ENCODE peak calls at places on chromosomes 4 and X, in seven cellular contexts. One of them, this sample, is unnamed.
A peak's percentile ranks its signal among the peaks of the same experiment; 100 is the strongest.

GRCh38 chr4:77217526-77217925 is 60.5 kb downstream of the CCNG2 start:
- DNase-seq in right lobe of liver: no peak
- DNase-seq in A549: no peak
- DNase-seq in heart left ventricle: no peak
- DNase-seq in lower leg skin: no peak
- DNase-seq in HepG2: no peak
- DNase-seq in ovary: no peak
- DNase-seq in this sample: no peak

GRCh38 chr4:123127218-123127617 is 204.8 kb upstream of the NUDT6 start:
- DNase-seq in right lobe of liver: no peak
- DNase-seq in A549: no peak
- DNase-seq in lower leg skin: no peak
- DNase-seq in HepG2: no peak
- DNase-seq in heart left ventricle: no peak
- DNase-seq in ovary: no peak
- DNase-seq in this sample: no peak

GRCh38 chr4:111208970-111209369 is 586.1 kb upstream of the PITX2 start:
- DNase-seq in right lobe of liver: no peak
- DNase-seq in ovary: no peak
- DNase-seq in HepG2: no peak
- DNase-seq in heart left ventricle: no peak
- DNase-seq in A549: no peak
- DNase-seq in lower leg skin: no peak
- DNase-seq in this sample: no peak

GRCh38 chrX:10756365-10756915 is 136.1 kb upstream of the MID1 start:
- DNase-seq in heart left ventricle: no peak
- DNase-seq in A549: peak; percentile 56
- DNase-seq in lower leg skin: no peak
- DNase-seq in HepG2: no peak
- DNase-seq in ovary: peak; percentile 19
- DNase-seq in right lobe of liver: no peak
- DNase-seq in this sample: no peak

GRCh38 chr4:3410401-3411135 is 31.2 kb upstream of the HGFAC start:
- DNase-seq in lower leg skin: no peak
- DNase-seq in HepG2: no peak
- DNase-seq in heart left ventricle: no peak
- DNase-seq in ovary: peak; percentile 12
- DNase-seq in right lobe of liver: peak; percentile 59
- DNase-seq in A549: no peak
- DNase-seq in this sample: no peak

GRCh38 chrX:42720209-42720608 is 57.8 kb downstream of the PPP1R2C start:
- DNase-seq in lower leg skin: no peak
- DNase-seq in HepG2: no peak
- DNase-seq in heart left ventricle: no peak
- DNase-seq in right lobe of liver: no peak
- DNase-seq in A549: no peak
- DNase-seq in ovary: no peak
- DNase-seq in this sample: no peak

GRCh38 chrX:926070-926469 is 286.4 kb downstream of the CRLF2 start:
- DNase-seq in ovary: no peak
- DNase-seq in lower leg skin: no peak
- DNase-seq in heart left ventricle: no peak
- DNase-seq in A549: no peak
- DNase-seq in HepG2: no peak
- DNase-seq in right lobe of liver: no peak
- DNase-seq in this sample: no peak

GRCh38 chr4:123986268-123986798 is 589.7 kb downstream of the SPRY1 start:
- DNase-seq in A549: no peak
- DNase-seq in heart left ventricle: peak; percentile 67
- DNase-seq in ovary: peak; percentile 78
- DNase-seq in HepG2: no peak
- DNase-seq in right lobe of liver: no peak
- DNase-seq in lower leg skin: peak; percentile 71
- DNase-seq in this sample: no peak

GRCh38 chrX:123728554-123728953 is 4.3 kb downstream of the THOC2 start:
- DNase-seq in right lobe of liver: no peak
- DNase-seq in ovary: no peak
- DNase-seq in HepG2: no peak
- DNase-seq in lower leg skin: no peak
- DNase-seq in heart left ventricle: no peak
- DNase-seq in A549: no peak
- DNase-seq in this sample: no peak

GRCh38 chrX:123731987-123732678 is 719 bp downstream of the THOC2 start:
- DNase-seq in right lobe of liver: peak; percentile 43
- DNase-seq in A549: peak; percentile 27
- DNase-seq in HepG2: no peak
- DNase-seq in ovary: no peak
- DNase-seq in heart left ventricle: peak; percentile 18
- DNase-seq in lower leg skin: no peak
- DNase-seq in this sample: no peak

GRCh38 chrX:123731258-123731986 is 1.4 kb downstream of the THOC2 start:
- DNase-seq in HepG2: no peak
- DNase-seq in ovary: no peak
- DNase-seq in A549: peak; percentile 21
- DNase-seq in right lobe of liver: no peak
- DNase-seq in lower leg skin: no peak
- DNase-seq in heart left ventricle: no peak
- DNase-seq in this sample: no peak

GRCh38 chrX:123736333-123736921 is 3.6 kb upstream of the THOC2 start:
- DNase-seq in HepG2: no peak
- DNase-seq in ovary: no peak
- DNase-seq in right lobe of liver: no peak
- DNase-seq in heart left ventricle: no peak
- DNase-seq in lower leg skin: no peak
- DNase-seq in A549: no peak
- DNase-seq in this sample: no peak

DNA sequence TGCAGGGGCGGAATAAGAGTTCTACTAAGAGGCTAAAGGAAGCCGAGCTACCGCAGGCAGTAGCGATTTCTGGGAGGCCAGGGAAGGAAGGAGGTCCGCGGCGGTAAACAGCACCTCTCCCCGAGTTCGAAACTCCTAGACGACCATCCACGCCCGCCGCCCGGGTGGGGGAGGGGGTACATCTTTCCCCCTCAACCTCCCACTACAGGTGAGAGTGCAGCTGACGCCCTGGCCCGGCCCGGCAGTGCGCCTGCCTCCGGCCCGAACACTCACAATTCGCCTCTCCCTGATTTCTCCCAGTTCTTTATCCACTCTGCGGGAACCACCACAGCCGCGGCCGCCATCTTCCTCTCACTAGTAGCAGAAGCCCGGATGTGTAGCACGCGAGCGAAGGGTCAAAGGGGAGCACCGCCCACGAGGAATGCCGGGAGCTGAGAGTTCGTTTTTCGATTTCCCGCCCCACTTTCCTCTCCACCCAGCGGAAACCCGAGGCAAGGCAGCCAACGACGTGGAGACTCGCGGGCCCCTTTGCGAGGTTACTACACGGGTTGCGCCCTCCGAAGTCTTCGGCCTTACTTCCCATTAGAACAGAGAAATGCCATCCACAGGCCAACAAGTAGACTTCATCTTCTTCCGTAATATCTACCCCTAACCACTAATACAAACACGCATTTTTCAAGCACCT is at the start of gene THOC2:
- DNase-seq in lower leg skin: peak; percentile 83
- DNase-seq in A549: peak; percentile 77
- DNase-seq in right lobe of liver: peak; percentile 81
- DNase-seq in heart left ventricle: peak; percentile 87
- DNase-seq in HepG2: peak; percentile 73
- DNase-seq in ovary: peak; percentile 87
- DNase-seq in this sample: no peak
- TF ChIP-seq POLR2A in lower leg skin: no peak
- TF ChIP-seq POLR2A in A549: peak; percentile 44
- TF ChIP-seq POLR2A in right lobe of liver: peak; percentile 32
- TF ChIP-seq POLR2A in heart left ventricle: no peak
- TF ChIP-seq POLR2A in HepG2: peak; percentile 53
- TF ChIP-seq POLR2A in ovary: peak; percentile 42
- TF ChIP-seq POLR2A in this sample: no peak

DNA sequence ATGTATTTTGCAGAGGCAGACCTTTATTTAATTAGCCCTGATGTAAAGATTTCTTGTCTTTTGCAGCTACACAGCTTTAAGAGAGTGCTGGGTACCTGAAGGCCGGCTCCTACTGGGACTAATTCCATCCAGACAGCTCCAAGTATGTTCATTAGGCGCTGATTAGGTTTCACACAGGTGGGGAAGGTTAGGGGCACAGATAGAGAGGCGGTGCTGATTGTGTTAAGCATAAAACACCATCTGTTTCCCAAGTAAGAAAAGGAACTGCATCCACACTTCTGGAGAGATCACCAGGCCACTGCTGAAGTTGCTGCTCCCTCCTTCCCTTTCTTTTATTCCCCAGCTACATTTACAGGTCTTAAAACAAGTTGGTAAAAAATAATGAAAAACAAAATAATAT is 349.5 kb downstream of the ZIC3 start:
- DNase-seq in A549: no peak
- DNase-seq in lower leg skin: no peak
- DNase-seq in heart left ventricle: no peak
- DNase-seq in HepG2: no peak
- DNase-seq in right lobe of liver: no peak
- DNase-seq in ovary: no peak
- DNase-seq in this sample: no peak
- TF ChIP-seq CTCF in A549: no peak
- TF ChIP-seq CTCF in lower leg skin: no peak
- TF ChIP-seq CTCF in heart left ventricle: no peak
- TF ChIP-seq CTCF in HepG2: no peak
- TF ChIP-seq CTCF in right lobe of liver: no peak
- TF ChIP-seq CTCF in ovary: no peak
- TF ChIP-seq CTCF in this sample: no peak

GRCh38 chr4:185888676-185889075 is 76.7 kb upstream of the SORBS2 start:
- DNase-seq in lower leg skin: no peak
- DNase-seq in heart left ventricle: no peak
- DNase-seq in right lobe of liver: no peak
- DNase-seq in ovary: no peak
- DNase-seq in HepG2: no peak
- DNase-seq in A549: no peak
- DNase-seq in this sample: no peak
- TF ChIP-seq POLR2A in lower leg skin: no peak
- TF ChIP-seq POLR2A in heart left ventricle: no peak
- TF ChIP-seq POLR2A in right lobe of liver: no peak
- TF ChIP-seq POLR2A in ovary: no peak
- TF ChIP-seq POLR2A in HepG2: no peak
- TF ChIP-seq POLR2A in A549: no peak
- TF ChIP-seq POLR2A in this sample: no peak

GRCh38 chr4:152957437-152958185 is 21.5 kb downstream of the FHDC1 start:
- DNase-seq in A549: no peak
- DNase-seq in heart left ventricle: peak; percentile 40
- DNase-seq in right lobe of liver: peak; percentile 78
- DNase-seq in lower leg skin: no peak
- DNase-seq in HepG2: no peak
- DNase-seq in ovary: no peak
- DNase-seq in this sample: peak; percentile 84
- TF ChIP-seq CTCF in A549: no peak
- TF ChIP-seq CTCF in heart left ventricle: no peak
- TF ChIP-seq CTCF in right lobe of liver: no peak
- TF ChIP-seq CTCF in lower leg skin: no peak
- TF ChIP-seq CTCF in HepG2: no peak
- TF ChIP-seq CTCF in ovary: no peak
- TF ChIP-seq CTCF in this sample: no peak

DNA sequence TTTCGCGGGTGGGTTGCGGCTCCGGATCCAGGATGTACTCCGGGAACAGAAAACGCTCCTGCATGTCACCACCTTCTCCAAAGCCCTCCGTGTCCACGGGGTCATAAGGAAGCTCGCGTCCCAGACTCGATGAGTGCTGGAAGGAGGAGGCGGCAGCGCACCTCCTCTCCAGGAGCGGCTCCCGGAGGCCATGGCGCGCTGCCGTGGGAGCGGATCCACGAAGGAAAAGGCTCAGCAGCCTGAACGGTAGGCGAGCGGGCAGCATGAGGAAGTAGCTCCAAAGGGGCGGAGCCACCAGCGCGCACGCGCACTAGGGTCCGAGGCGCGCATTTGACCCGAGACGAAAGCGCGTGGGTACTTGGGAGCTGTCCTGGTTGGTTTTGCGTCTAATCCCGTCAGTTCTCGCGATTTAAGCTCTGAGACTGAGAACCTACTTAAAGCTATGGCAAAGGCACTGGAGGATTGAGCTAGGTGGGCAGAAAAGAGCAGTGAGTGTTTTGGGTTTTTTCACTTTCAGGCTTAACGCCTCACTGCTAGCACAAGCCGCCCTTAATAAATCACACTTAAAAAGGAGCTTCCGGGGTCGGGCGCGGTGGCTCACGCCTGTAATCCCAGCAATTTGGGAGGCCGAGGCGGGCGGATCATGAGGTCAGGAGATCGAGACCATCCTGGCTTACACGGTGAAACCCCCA is at the start of gene NOA1:
- DNase-seq in A549: peak; percentile 81
- DNase-seq in heart left ventricle: peak; percentile 98
- DNase-seq in lower leg skin: peak; percentile 99
- DNase-seq in right lobe of liver: peak; percentile 98
- DNase-seq in ovary: peak; percentile 98
- DNase-seq in HepG2: peak; percentile 98
- DNase-seq in this sample: peak; percentile 98
- TF ChIP-seq POLR2A in A549: peak; percentile 82
- TF ChIP-seq POLR2A in heart left ventricle: no peak
- TF ChIP-seq POLR2A in lower leg skin: no peak
- TF ChIP-seq POLR2A in right lobe of liver: peak; percentile 75
- TF ChIP-seq POLR2A in ovary: peak; percentile 43
- TF ChIP-seq POLR2A in HepG2: peak; percentile 90
- TF ChIP-seq POLR2A in this sample: no peak

GRCh38 chr4:46931981-46932380 is 22.9 kb upstream of the COX7B2 start:
- DNase-seq in ovary: no peak
- DNase-seq in heart left ventricle: no peak
- DNase-seq in A549: no peak
- DNase-seq in right lobe of liver: no peak
- DNase-seq in HepG2: peak; percentile 3
- DNase-seq in lower leg skin: no peak
- DNase-seq in this sample: no peak
- TF ChIP-seq CTCF in ovary: no peak
- TF ChIP-seq CTCF in heart left ventricle: peak; percentile 34
- TF ChIP-seq CTCF in A549: no peak
- TF ChIP-seq CTCF in right lobe of liver: peak; percentile 58
- TF ChIP-seq CTCF in HepG2: peak; percentile 58
- TF ChIP-seq CTCF in lower leg skin: no peak
- TF ChIP-seq CTCF in this sample: no peak

DNA sequence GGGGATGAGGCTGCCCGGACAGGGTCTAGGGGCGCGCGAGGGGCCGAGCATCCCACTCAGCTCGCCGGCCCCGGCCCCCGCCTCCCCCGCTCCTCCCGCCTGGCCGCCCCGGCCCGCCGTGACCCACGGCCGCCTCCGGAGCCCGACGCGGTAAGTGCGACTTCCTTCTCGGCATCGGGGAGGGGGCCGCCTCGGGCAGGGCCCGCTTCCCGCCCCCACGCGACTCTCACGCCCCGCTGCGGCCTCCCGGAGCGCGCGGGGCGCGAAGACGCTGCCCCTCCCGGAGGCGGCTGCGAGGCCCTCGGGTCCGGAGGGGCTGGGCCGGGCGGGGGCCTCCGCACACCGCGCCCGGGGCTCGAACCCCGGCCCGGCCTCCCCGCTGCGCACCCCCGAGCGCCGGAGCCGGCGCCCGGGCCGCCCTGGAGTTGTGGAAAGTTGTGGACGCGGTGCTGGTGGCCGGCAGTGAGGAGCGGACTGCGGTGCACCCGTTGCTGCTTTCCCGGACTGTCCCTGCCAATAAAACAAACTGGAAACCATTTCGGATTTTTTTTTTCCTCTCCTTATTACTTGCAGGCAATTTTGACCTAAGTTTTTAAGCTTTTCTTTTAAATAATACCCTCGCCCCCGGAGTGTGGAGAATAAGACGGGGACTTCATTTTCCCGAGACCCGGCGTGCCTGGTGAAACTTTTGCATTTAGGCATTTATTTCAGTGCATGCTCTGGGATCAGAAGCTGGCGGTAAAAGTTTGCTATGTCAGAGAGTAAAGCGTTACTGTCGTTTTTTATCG is 12.9 kb upstream of the TMEM156 start:
- DNase-seq in ovary: peak; percentile 43
- DNase-seq in HepG2: no peak
- DNase-seq in lower leg skin: no peak
- DNase-seq in heart left ventricle: no peak
- DNase-seq in A549: no peak
- DNase-seq in right lobe of liver: no peak
- DNase-seq in this sample: no peak
- TF ChIP-seq POLR2A in ovary: no peak
- TF ChIP-seq POLR2A in HepG2: no peak
- TF ChIP-seq POLR2A in lower leg skin: no peak
- TF ChIP-seq POLR2A in heart left ventricle: no peak
- TF ChIP-seq POLR2A in A549: no peak
- TF ChIP-seq POLR2A in right lobe of liver: peak; percentile 41
- TF ChIP-seq POLR2A in this sample: no peak